ENCODE peak calls at places on chromosomes 16 and 17, in five cellular contexts. G, N, H, K and L are unnamed samples.

GRCh38 chr16:67814567-67814966 is 7.9 kb downstream of the TSNAXIP1 start:
- DNase-seq in G (no peak), N (no peak), H (no peak), K (no peak), L (peak)

GRCh38 chr16:81446318-81447275 is 2.0 kb downstream of the CMIP start:
- DNase-seq in G (peak), N (no peak), H (no peak), K (peak), L (peak)

GRCh38 chr17:49696233-49696761 is 11.5 kb downstream of the SLC35B1 start:
- DNase-seq in G (no peak), N (no peak), H (no peak), K (peak), L (no peak)

GRCh38 chr16:19765860-19766553 is 47.9 kb downstream of the IQCK start:
- DNase-seq in G (no peak), N (peak), H (no peak), K (peak), L (peak)

GRCh38 chr16:50611332-50611934 is 63.2 kb downstream of the NKD1 start:
- DNase-seq in G (no peak), N (no peak), H (no peak), K (peak), L (no peak)

GRCh38 chr17:69412336-69412735 is 2.2 kb upstream of the MAP2K6 start:
- DNase-seq in G (no peak), N (no peak), H (no peak), K (no peak), L (no peak)

GRCh38 chr17:45709889-45710288 is 74.2 kb upstream of the CRHR1 start:
- DNase-seq in G (no peak), N (no peak), H (no peak), K (no peak), L (no peak)

GRCh38 chr16:4795181-4795827 is at the start of gene SMIM22:
- DNase-seq in G (no peak), N (no peak), H (no peak), K (peak), L (peak)

GRCh38 chr17:80951121-80952090 is 40.2 kb upstream of the CHMP6 start:
- DNase-seq in G (no peak), N (peak), H (peak), K (no peak), L (no peak)

GRCh38 chr17:70795620-70796019 is 626.3 kb downstream of the KCNJ2 start:
- DNase-seq in G (no peak), N (no peak), H (no peak), K (no peak), L (no peak)

GRCh38 chr17:79211061-79211770 is 136.6 kb downstream of the ENGASE start:
- DNase-seq in G (no peak), N (no peak), H (no peak), K (no peak), L (no peak)

GRCh38 chr17:2024572-2025219 is 438 bp downstream of the RTN4RL1 start:
- DNase-seq in G (peak), N (no peak), H (no peak), K (no peak), L (no peak)

GRCh38 chr17:2025220-2025621 is at the start of gene RTN4RL1:
- DNase-seq in G (peak), N (peak), H (peak), K (peak), L (peak)

GRCh38 chr17:2023256-2023655 is 1.9 kb downstream of the RTN4RL1 start:
- DNase-seq in G (no peak), N (no peak), H (no peak), K (no peak), L (no peak)

GRCh38 chr17:2022647-2023046 is 2.5 kb downstream of the RTN4RL1 start:
- DNase-seq in G (no peak), N (no peak), H (no peak), K (peak), L (no peak)

DNA sequence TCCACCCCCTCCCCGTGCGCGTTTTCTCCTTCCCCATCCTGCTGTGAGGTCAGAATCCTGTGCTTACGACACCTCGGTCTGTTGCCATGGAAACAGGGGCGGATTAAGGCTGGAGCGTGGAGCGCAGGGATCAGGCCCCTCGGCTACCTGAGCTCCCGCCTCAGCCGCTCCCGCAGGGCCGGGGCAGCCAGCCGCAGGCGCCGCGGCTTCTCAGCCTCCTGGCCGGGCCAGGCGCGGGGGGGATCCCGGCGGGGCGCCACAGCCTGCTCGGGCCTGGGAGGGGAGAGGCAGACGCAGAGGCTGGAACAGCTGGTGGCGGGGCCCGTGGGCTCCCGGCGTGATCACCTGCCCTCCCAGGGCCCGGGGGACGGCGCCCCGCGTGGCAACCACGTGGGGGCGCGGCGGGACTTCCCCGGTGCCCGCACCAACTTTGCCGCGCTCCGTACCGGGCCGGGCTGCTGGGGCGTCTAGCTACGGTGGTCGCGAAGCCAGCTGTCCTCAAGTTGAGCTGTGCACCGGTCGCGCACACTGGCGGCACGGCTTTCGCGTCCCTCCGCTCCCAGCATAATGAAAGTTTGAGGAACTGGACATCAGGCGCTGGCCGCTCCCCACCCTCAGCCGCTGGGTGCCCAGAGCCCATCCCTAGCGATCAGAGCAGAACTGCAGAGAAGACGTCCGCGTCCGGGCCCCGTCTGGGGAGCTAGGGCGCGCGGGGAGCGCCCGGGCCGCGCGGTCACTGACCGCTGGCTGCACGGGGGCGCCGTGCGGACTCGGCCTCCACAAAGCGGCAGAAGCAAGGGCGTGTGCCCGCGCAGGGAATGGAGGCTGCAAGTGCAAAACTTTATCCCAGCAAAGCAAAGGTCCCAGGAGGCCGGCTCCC is 1.2 kb downstream of the RTN4RL1 start:
- DNase-seq in G (peak), N (peak), H (peak), K (peak), L (peak)
- TF ChIP-seq EP300 in G (no peak), N (no peak), H (no peak), K (no peak), L (no peak)

DNA sequence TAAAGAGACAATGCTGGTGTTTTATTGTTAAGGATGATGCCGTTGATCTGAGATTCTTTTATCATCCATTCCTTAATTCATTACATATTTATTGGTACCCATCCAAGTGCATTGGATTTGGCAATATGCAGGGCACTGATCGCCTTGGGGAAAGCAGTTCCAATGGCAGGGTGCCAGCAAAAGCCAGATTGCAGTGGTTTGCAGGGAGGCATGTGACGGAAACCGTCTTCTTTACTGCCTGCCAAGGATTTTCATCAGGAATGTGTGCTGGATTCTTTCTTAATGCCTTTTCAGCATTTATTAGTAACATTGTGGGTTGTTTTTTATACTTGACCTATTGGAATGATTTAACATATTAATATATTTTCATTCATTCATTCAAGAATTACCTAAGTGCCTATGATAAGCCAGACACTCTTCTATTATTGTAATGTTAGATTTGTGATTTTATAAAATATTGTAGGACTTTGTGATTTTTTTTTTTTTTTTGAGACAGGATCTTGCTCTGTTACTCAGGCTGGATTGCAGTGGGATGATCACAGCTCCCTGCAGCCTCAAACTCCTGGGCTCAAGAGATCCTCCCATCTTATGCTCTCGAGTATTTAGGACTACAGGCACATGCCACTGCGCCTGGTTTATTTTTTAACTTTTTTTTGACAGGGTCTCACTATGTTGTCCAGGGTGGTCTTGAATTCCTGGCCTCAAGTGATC is 93.4 kb upstream of the TNRC6A start:
- DNase-seq in G (peak), N (peak), H (peak), K (peak), L (peak)
- TF ChIP-seq EP300 in G (peak), N (no peak), H (no peak), K (no peak), L (no peak)

DNA sequence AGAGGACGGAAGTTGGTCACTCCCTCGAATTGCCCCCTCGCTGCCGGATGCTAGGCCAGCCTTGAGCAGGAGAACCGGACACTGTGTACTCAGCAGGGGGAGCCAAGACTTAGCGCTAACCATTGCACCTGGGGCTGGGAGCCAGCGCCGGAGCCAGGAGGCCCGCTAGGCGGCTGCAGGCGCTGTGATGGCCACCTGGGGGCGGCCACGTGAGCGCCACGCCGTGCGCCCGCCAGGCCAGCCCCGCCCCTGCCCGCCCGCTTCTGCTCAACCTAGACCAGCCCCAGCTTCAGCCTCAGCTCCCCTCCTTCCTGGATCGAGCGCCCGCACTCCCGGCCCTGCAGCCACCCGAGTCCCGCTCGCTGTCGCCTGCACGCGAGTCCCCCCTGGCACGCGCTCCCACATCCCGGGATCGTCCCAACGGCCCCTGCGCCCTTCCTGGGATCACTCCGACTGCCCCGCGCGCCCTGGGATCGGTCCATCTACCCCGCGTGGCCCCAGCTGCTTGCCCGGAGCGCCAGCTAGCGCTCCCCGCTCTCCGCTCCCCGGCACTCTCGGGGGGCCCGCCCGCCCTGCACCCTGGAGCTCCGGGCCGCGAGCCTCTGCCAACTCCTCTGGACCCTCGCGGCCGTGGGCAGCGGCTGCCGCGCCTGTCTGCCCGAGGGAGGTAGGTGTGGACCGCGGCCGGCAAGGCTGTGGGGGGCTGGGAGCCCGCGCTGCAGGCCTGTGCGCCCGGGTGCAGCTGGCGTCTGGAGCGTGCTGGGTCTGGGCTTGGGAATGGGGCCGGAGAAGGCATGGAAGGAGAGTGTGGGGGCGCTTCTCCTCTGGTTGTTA is at the start of gene EEF2K:
- DNase-seq in G (peak), N (peak), H (peak), K (peak), L (peak)
- TF ChIP-seq EP300 in G (no peak), N (peak), H (no peak), K (no peak), L (no peak)

GRCh38 chr17:60525624-60526514 is at the start of gene APPBP2:
- DNase-seq in G (peak), N (peak), H (peak), K (peak), L (peak)
- TF ChIP-seq EP300 in G (no peak), N (no peak), H (no peak), K (no peak), L (no peak)

GRCh38 chr17:66299721-66300120 is 2.7 kb upstream of the PRKCA start:
- DNase-seq in G (no peak), N (no peak), H (no peak), K (no peak), L (no peak)

GRCh38 chr17:66300956-66301355 is 1.5 kb upstream of the PRKCA start:
- DNase-seq in G (no peak), N (no peak), H (no peak), K (no peak), L (no peak)

GRCh38 chr17:66301418-66301863 is 972 bp upstream of the PRKCA start:
- DNase-seq in G (no peak), N (no peak), H (no peak), K (no peak), L (peak)

GRCh38 chr17:66292351-66292750 is 10.1 kb upstream of the PRKCA start:
- DNase-seq in G (no peak), N (no peak), H (no peak), K (no peak), L (no peak)

GRCh38 chr17:66296289-66296725 is 6.1 kb upstream of the PRKCA start:
- DNase-seq in G (no peak), N (no peak), H (no peak), K (no peak), L (no peak)
- TF ChIP-seq EP300 in G (no peak), N (no peak), H (no peak), K (no peak), L (no peak)

GRCh38 chr17:61809816-61810392 is 53.4 kb downstream of the BRIP1 start:
- DNase-seq in G (no peak), N (no peak), H (no peak), K (no peak), L (no peak)
- TF ChIP-seq EP300 in G (no peak), N (no peak), H (no peak), K (no peak), L (no peak)

GRCh38 chr16:56781565-56781964 is 51.6 kb downstream of the NUP93 start:
- DNase-seq in G (no peak), N (no peak), H (no peak), K (no peak), L (no peak)
- TF ChIP-seq EP300 in G (no peak), N (no peak), H (no peak), K (no peak), L (no peak)

GRCh38 chr17:2029911-2030778 is at the start of gene DPH1:
- DNase-seq in G (peak), N (peak), H (peak), K (peak), L (peak)
- TF ChIP-seq EP300 in G (no peak), N (no peak), H (no peak), K (no peak), L (no peak)

GRCh38 chr17:7838291-7839075 is 4.5 kb downstream of the KDM6B start:
- DNase-seq in G (peak), N (peak), H (peak), K (no peak), L (peak)
- TF ChIP-seq EP300 in G (no peak), N (no peak), H (no peak), K (no peak), L (no peak)

GRCh38 chr17:82858376-82859126 is 18.7 kb upstream of the ZNF750 start:
- DNase-seq in G (no peak), N (no peak), H (no peak), K (peak), L (no peak)

GRCh38 chr17:82861393-82861775 is 21.6 kb upstream of the ZNF750 start:
- DNase-seq in G (no peak), N (no peak), H (no peak), K (no peak), L (no peak)

GRCh38 chr17:82862191-82862590 is 22.4 kb upstream of the ZNF750 start:
- DNase-seq in G (no peak), N (no peak), H (no peak), K (no peak), L (no peak)

GRCh38 chr17:82860606-82861392 is 21.0 kb upstream of the ZNF750 start:
- DNase-seq in G (no peak), N (no peak), H (no peak), K (no peak), L (no peak)

GRCh38 chr17:82859431-82860403 is 19.9 kb upstream of the ZNF750 start:
- DNase-seq in G (peak), N (no peak), H (no peak), K (peak), L (no peak)
- TF ChIP-seq EP300 in G (no peak), N (no peak), H (no peak), K (no peak), L (no peak)